ENCODE peak calls at places on chromosomes 2 and 18, in seven cellular contexts. N is colonic mucosa; E is spleen; F is Peyer's patch; Q is stomach; I is CD4-positive, alpha-beta memory T cell; M is hepatocyte. U is an unnamed sample.

GRCh38 chr18:6553234-6553900 is 138.7 kb upstream of the L3MBTL4 start:
- DNase-seq in N (no peak), E (no peak), F (no peak), Q (no peak), I (no peak), M (no peak), U (no peak)

GRCh38 chr18:37778417-37779165 is 213.0 kb upstream of the CELF4 start:
- DNase-seq in N (peak; percentile 53), E (peak; percentile 82), F (peak; percentile 51), Q (peak; percentile 46), I (no peak), M (peak; percentile 84), U (peak; percentile 83)

GRCh38 chr2:38797276-38797675 is 19.3 kb downstream of the GEMIN6 start:
- DNase-seq in N (no peak), E (no peak), F (no peak), Q (no peak), I (no peak), M (no peak), U (no peak)

GRCh38 chr2:239663364-239663924 is 262.6 kb upstream of the HDAC4 start:
- DNase-seq in N (no peak), E (no peak), F (peak; percentile 15), Q (no peak), I (no peak), M (no peak), U (no peak)

GRCh38 chr2:74746480-74746879 is 87.4 kb upstream of the HK2 start:
- DNase-seq in N (no peak), E (no peak), F (no peak), Q (no peak), I (no peak), M (no peak), U (no peak)

GRCh38 chr2:240198226-240198625 is 57.8 kb upstream of the OTOS start:
- DNase-seq in N (no peak), E (peak; percentile 18), F (peak; percentile 8), Q (peak; percentile 17), I (no peak), M (no peak), U (no peak)

GRCh38 chr2:8676915-8677645 is 4.8 kb upstream of the ID2 start:
- DNase-seq in N (peak; percentile 35), E (no peak), F (peak; percentile 59), Q (no peak), I (no peak), M (peak; percentile 61), U (no peak)

GRCh38 chr2:200765139-200765951 is 46.4 kb upstream of the BZW1 start:
- DNase-seq in N (peak; percentile 24), E (no peak), F (no peak), Q (no peak), I (no peak), M (no peak), U (no peak)

GRCh38 chr2:24201496-24201895 is 26.6 kb downstream of the FAM228A start:
- DNase-seq in N (no peak), E (no peak), F (no peak), Q (no peak), I (no peak), M (no peak), U (no peak)

GRCh38 chr2:112583497-112584133 is 794 bp upstream of the CHCHD5 start:
- DNase-seq in N (no peak), E (no peak), F (no peak), Q (no peak), I (peak; percentile 25), M (no peak), U (no peak)

GRCh38 chr18:26429535-26429934 is 118.8 kb downstream of the KCTD1 start:
- DNase-seq in N (no peak), E (no peak), F (no peak), Q (no peak), I (no peak), M (peak; percentile 62), U (no peak)

GRCh38 chr2:74026674-74027294 is 42.1 kb downstream of the TET3 start:
- DNase-seq in N (no peak), E (no peak), F (no peak), Q (no peak), I (no peak), M (no peak), U (no peak)

GRCh38 chr18:57833441-57834101 is 30.5 kb upstream of the ATP8B1 start:
- DNase-seq in N (peak; percentile 34), E (no peak), F (peak; percentile 66), Q (no peak), I (no peak), M (peak; percentile 75), U (no peak)

GRCh38 chr18:60555629-60556028 is 183.1 kb upstream of the MC4R start:
- DNase-seq in N (peak; percentile 32), E (no peak), F (no peak), Q (no peak), I (no peak), M (no peak), U (no peak)

GRCh38 chr2:104620840-104621239 is 233.1 kb upstream of the POU3F3 start:
- DNase-seq in N (no peak), E (no peak), F (no peak), Q (no peak), I (no peak), M (no peak), U (no peak)

GRCh38 chr2:215904101-215904500 is 109.2 kb downstream of the MREG start:
- DNase-seq in N (no peak), E (no peak), F (no peak), Q (no peak), I (no peak), M (no peak), U (no peak)

GRCh38 chr2:159169187-159169586 is 117.3 kb downstream of the WDSUB1 start:
- DNase-seq in N (no peak), E (no peak), F (no peak), Q (no peak), I (no peak), M (no peak), U (no peak)

GRCh38 chr18:68520406-68521075 is 194.4 kb downstream of the TMX3 start:
- DNase-seq in N (no peak), E (no peak), F (no peak), Q (no peak), I (no peak), M (no peak), U (no peak)

GRCh38 chr2:85851253-85851955 is 37.4 kb downstream of the ST3GAL5 start:
- DNase-seq in N (no peak), E (no peak), F (peak; percentile 60), Q (no peak), I (no peak), M (no peak), U (no peak)

GRCh38 chr2:10720306-10720705 is 1.1 kb upstream of the ATP6V1C2 start:
- DNase-seq in N (no peak), E (no peak), F (no peak), Q (no peak), I (no peak), M (no peak), U (no peak)

GRCh38 chr2:10720983-10721343 is 467 bp upstream of the ATP6V1C2 start:
- DNase-seq in N (no peak), E (no peak), F (no peak), Q (no peak), I (no peak), M (no peak), U (no peak)

GRCh38 chr2:10716581-10716980 is 4.8 kb upstream of the ATP6V1C2 start:
- DNase-seq in N (no peak), E (no peak), F (no peak), Q (no peak), I (no peak), M (no peak), U (no peak)

GRCh38 chr2:10721344-10722251 is at the start of gene ATP6V1C2:
- DNase-seq in N (peak; percentile 73), E (peak; percentile 80), F (peak; percentile 73), Q (peak; percentile 78), I (no peak), M (peak; percentile 65), U (peak; percentile 82)

GRCh38 chr2:10717630-10718029 is 3.8 kb upstream of the ATP6V1C2 start:
- DNase-seq in N (no peak), E (peak; percentile 22), F (no peak), Q (no peak), I (no peak), M (no peak), U (no peak)
- H3K9me3 ChIP-seq in N (no peaks in the 10 kb centered on the region), E (no peaks in the 10 kb centered on the region), F (no peaks in the 10 kb centered on the region), Q (no peaks in the 10 kb centered on the region), I (no peaks in the 10 kb centered on the region), M (no peaks in the 10 kb centered on the region), U (no peaks in the 10 kb centered on the region)

DNA sequence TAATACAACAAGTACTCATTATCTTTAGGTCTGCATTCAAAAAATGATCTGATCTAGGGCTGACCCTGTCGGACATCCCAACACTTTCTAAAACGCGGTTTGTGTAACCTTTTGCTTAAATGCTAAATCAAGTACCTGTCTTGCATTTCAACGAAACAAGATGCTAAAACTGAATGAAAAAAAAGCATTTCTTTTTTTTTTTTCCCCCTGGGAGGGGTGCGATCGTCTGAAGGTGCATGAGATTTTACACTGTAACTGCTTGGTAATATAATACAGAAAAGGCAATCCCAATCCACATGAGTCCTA is 143.9 kb downstream of the MEIS1 start:
- DNase-seq in N (no peak), E (no peak), F (no peak), Q (no peak), I (no peak), M (no peak), U (no peak)
- H3K4me3 ChIP-seq in N (no peak overlapping the region), E (no peak overlapping the region), F (no peak overlapping the region), Q (no peak overlapping the region), I (no peak overlapping the region), M (no peak overlapping the region), U (peak overlapping the region; percentile 55)

GRCh38 chr2:219661197-219661954 is 33.9 kb downstream of the SLC4A3 start:
- DNase-seq in N (no peak), E (no peak), F (peak; percentile 2), Q (no peak), I (no peak), M (peak; percentile 37), U (no peak)
- H3K9me3 ChIP-seq in N (no peaks in the 10 kb centered on the region), E (peaks cover 8% of the 10 kb centered on the region), F (no peaks in the 10 kb centered on the region), Q (peaks cover 13% of the 10 kb centered on the region), I (no peaks in the 10 kb centered on the region), M (no peaks in the 10 kb centered on the region), U (no peaks in the 10 kb centered on the region)

GRCh38 chr2:32008811-32009478 is 1.9 kb downstream of the MEMO1 start:
- DNase-seq in N (peak; percentile 34), E (peak; percentile 75), F (no peak), Q (no peak), I (no peak), M (peak; percentile 43), U (no peak)

GRCh38 chr2:32010670-32011565 is at the start of gene MEMO1:
- DNase-seq in N (peak; percentile 95), E (peak; percentile 99), F (peak; percentile 97), Q (peak; percentile 92), I (peak; percentile 93), M (peak; percentile 96), U (peak; percentile 98)

GRCh38 chr2:32012872-32013271 is 2.1 kb upstream of the MEMO1 start:
- DNase-seq in N (no peak), E (no peak), F (no peak), Q (no peak), I (no peak), M (no peak), U (no peak)

GRCh38 chr2:32009479-32010256 is 1.1 kb downstream of the MEMO1 start:
- DNase-seq in N (peak; percentile 41), E (peak; percentile 93), F (peak; percentile 63), Q (peak; percentile 33), I (peak; percentile 28), M (peak; percentile 66), U (peak; percentile 80)

DNA sequence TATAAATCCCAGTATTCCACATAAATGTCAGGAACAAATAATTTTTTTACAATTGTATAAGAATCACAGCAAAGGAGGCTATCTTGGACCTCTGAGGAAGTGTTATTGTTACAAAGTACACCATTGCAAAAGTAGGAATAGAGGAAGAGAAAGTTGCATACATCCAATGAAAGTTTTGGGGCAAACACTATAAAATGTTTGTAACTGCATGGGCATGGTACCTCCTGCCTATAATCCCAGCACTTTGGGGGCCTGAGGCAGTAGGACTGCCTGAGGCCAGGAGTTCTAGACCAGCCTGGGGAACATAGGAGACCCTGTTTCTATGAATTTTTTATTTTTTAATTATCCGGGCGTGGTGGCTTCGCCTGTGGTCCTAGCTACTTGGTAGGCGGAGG is 755 bp upstream of the MEMO1 start:
- DNase-seq in N (no peak), E (peak; percentile 74), F (no peak), Q (no peak), I (no peak), M (no peak), U (no peak)
- H3K4me3 ChIP-seq in N (peak overlapping the region; percentile 57), E (peak overlapping the region; percentile 83), F (peak overlapping the region; percentile 81), Q (peak overlapping the region; percentile 96), I (peak overlapping the region; percentile 80), M (peak overlapping the region; percentile 56), U (peak overlapping the region; percentile 94)

U was measured in upper lobe of right lung.